ENCODE peak calls at places on chromosomes 11 and 22, in eight cellular contexts. O is NCI-H460; I is activated naive CD8-positive, alpha-beta T cell treated with anti-CD3 and anti-CD28 coated beads for 36 hours; J is H7; P is activated CD8-positive, alpha-beta T cell treated with anti-CD3 and anti-CD28 coated beads for 36 hours; W is lung microvascular endothelial cell; A is foreskin keratinocyte; E is T-helper 2 cell. N is an unnamed sample.
A peak's percentile ranks its signal among the peaks of the same experiment; 100 is the strongest.

GRCh38 chr22:32801436-32802290 is at the start of gene TIMP3:
- DNase-seq in O (no peak), I (peak; percentile 29), J (peak; percentile 98), P (peak; percentile 8), W (peak; percentile 90), A (no peak), E (no peak), N (peak; percentile 90)

GRCh38 chr11:66466225-66467033 is at the start of gene PELI3:
- DNase-seq in O (peak; percentile 80), I (peak; percentile 89), J (peak; percentile 99), P (peak; percentile 94), W (peak; percentile 94), A (no peak), E (peak; percentile 88), N (peak; percentile 92)

GRCh38 chr11:100576044-100577021 is 110.8 kb upstream of the ARHGAP42 start:
- DNase-seq in O (peak; percentile 56), I (no peak), J (peak; percentile 23), P (peak; percentile 15), W (peak; percentile 77), A (peak; percentile 14), E (peak; percentile 34), N (peak; percentile 65)

GRCh38 chr11:6613496-6613895 is 1.5 kb upstream of the TAF10 start:
- DNase-seq in O (no peak), I (no peak), J (no peak), P (no peak), W (no peak), A (no peak), E (no peak), N (no peak)

GRCh38 chr22:50641696-50642607 is 14.0 kb upstream of the ARSA start:
- DNase-seq in O (no peak), I (no peak), J (peak; percentile 96), P (peak; percentile 20), W (peak; percentile 78), A (no peak), E (no peak), N (peak; percentile 21)

GRCh38 chr11:66727883-66728759 is 895 bp downstream of the SPTBN2 start:
- DNase-seq in O (no peak), I (no peak), J (peak; percentile 94), P (no peak), W (no peak), A (no peak), E (no peak), N (no peak)

GRCh38 chr11:1701041-1701807 is 4.2 kb downstream of the KRTAP5-6 start:
- DNase-seq in O (no peak), I (peak; percentile 36), J (peak; percentile 61), P (peak; percentile 62), W (no peak), A (no peak), E (peak; percentile 45), N (no peak)

GRCh38 chr11:134908583-134908982 is 496.5 kb upstream of the B3GAT1 start:
- DNase-seq in O (no peak), I (no peak), J (no peak), P (no peak), W (no peak), A (no peak), E (no peak), N (no peak)

GRCh38 chr22:44685384-44686056 is 16.5 kb upstream of the PRR5 start:
- DNase-seq in O (peak; percentile 60), I (peak; percentile 79), J (peak; percentile 86), P (peak; percentile 92), W (peak; percentile 44), A (peak; percentile 87), E (peak; percentile 86), N (peak; percentile 81)

GRCh38 chr11:29124436-29124835 is 892.4 kb downstream of the KCNA4 start:
- DNase-seq in O (peak; percentile 73), I (no peak), J (no peak), P (no peak), W (no peak), A (no peak), E (no peak), N (no peak)

GRCh38 chr11:102957953-102958352 is 2.4 kb upstream of the MMP13 start:
- DNase-seq in O (no peak), I (no peak), J (no peak), P (no peak), W (no peak), A (peak; percentile 89), E (no peak), N (peak; percentile 24)

GRCh38 chr11:95081010-95081409 is 8.6 kb upstream of the ENDOD1 start:
- DNase-seq in O (no peak), I (no peak), J (no peak), P (no peak), W (no peak), A (no peak), E (no peak), N (no peak)

GRCh38 chr22:44049369-44050231 is 25.5 kb downstream of the PARVB start:
- DNase-seq in O (no peak), I (no peak), J (no peak), P (no peak), W (no peak), A (no peak), E (no peak), N (no peak)

GRCh38 chr22:46042786-46043185 is 65.8 kb upstream of the WNT7B start:
- DNase-seq in O (no peak), I (no peak), J (no peak), P (no peak), W (no peak), A (no peak), E (no peak), N (peak; percentile 74)

GRCh38 chr11:105245781-105246315 is 106.3 kb upstream of the CARD18 start:
- DNase-seq in O (no peak), I (no peak), J (no peak), P (no peak), W (no peak), A (no peak), E (no peak), N (peak; percentile 12)

GRCh38 chr11:120985718-120986569 is 38.0 kb upstream of the TBCEL start:
- DNase-seq in O (peak; percentile 7), I (peak; percentile 48), J (peak; percentile 88), P (peak; percentile 35), W (peak; percentile 55), A (no peak), E (peak; percentile 63), N (peak; percentile 66)

GRCh38 chr22:49693416-49693815 is 134.3 kb downstream of the BRD1 start:
- DNase-seq in O (no peak), I (no peak), J (no peak), P (no peak), W (no peak), A (no peak), E (no peak), N (no peak)

GRCh38 chr11:107018274-107018901 is at the start of gene GUCY1A2:
- DNase-seq in O (no peak), I (no peak), J (peak; percentile 70), P (no peak), W (peak; percentile 5), A (no peak), E (peak; percentile 6), N (peak; percentile 23)

GRCh38 chr11:27276141-27276540 is 86.9 kb downstream of the CCDC34 start:
- DNase-seq in O (no peak), I (no peak), J (no peak), P (no peak), W (no peak), A (no peak), E (no peak), N (no peak)

GRCh38 chr11:69115586-69116560 is 39.9 kb upstream of the SMIM38 start:
- DNase-seq in O (peak; percentile 36), I (no peak), J (peak; percentile 64), P (no peak), W (no peak), A (no peak), E (no peak), N (no peak)

GRCh38 chr11:68841718-68842426 is at the start of gene CPT1A:
- DNase-seq in O (peak; percentile 55), I (peak; percentile 83), J (peak; percentile 96), P (peak; percentile 72), W (peak; percentile 83), A (no peak), E (peak; percentile 90), N (peak; percentile 81)